ENCODE peak calls at places on chromosome 3, in ten cellular contexts. U, G, E, B, I, P, W, Y, J and R are unnamed samples.

GRCh38 chr3:181728470-181728869 is 16.7 kb downstream of the SOX2 start:
- DNase-seq in U (no peak), G (no peak), E (no peak), B (no peak), I (no peak), P (no peak), W (no peak), Y (no peak), J (no peak), R (no peak)

GRCh38 chr3:177517906-177518305 is 320.6 kb upstream of the TBL1XR1 start:
- DNase-seq in U (no peak), G (no peak), E (no peak), B (no peak), I (no peak), P (no peak), W (no peak), Y (no peak), J (no peak), R (no peak)

GRCh38 chr3:127825764-127826163 is 3.4 kb upstream of the MGLL start:
- DNase-seq in U (no peak), G (no peak), E (no peak), B (no peak), I (no peak), P (no peak), W (no peak), Y (no peak), J (no peak), R (no peak)

GRCh38 chr3:26281284-26281977 is 341.1 kb upstream of the LRRC3B start:
- DNase-seq in U (no peak), G (no peak), E (no peak), B (no peak), I (no peak), P (no peak), W (no peak), Y (no peak), J (no peak), R (no peak)

GRCh38 chr3:151008699-151009098 is 36.2 kb upstream of the CLRN1 start:
- DNase-seq in U (no peak), G (no peak), E (peak), B (no peak), I (peak), P (no peak), W (no peak), Y (no peak), J (peak), R (no peak)

GRCh38 chr3:147521646-147522045 is 112.5 kb downstream of the ZIC1 start:
- DNase-seq in U (no peak), G (no peak), E (peak), B (no peak), I (no peak), P (no peak), W (no peak), Y (no peak), J (no peak), R (no peak)

GRCh38 chr3:153072856-153073255 is 89.2 kb upstream of the RAP2B start:
- DNase-seq in U (no peak), G (no peak), E (no peak), B (no peak), I (no peak), P (no peak), W (no peak), Y (no peak), J (no peak), R (no peak)

GRCh38 chr3:59609967-59610366 is 560.1 kb upstream of the CFAP20DC start:
- DNase-seq in U (no peak), G (peak), E (no peak), B (no peak), I (peak), P (no peak), W (no peak), Y (no peak), J (no peak), R (no peak)

GRCh38 chr3:57956833-57957174 is 51.4 kb upstream of the FLNB start:
- DNase-seq in U (no peak), G (no peak), E (no peak), B (no peak), I (no peak), P (no peak), W (no peak), Y (no peak), J (no peak), R (no peak)

GRCh38 chr3:30914696-30915095 is 20.2 kb upstream of the GADL1 start:
- DNase-seq in U (no peak), G (no peak), E (no peak), B (no peak), I (no peak), P (no peak), W (no peak), Y (no peak), J (no peak), R (no peak)

GRCh38 chr3:126064627-126065258 is 19.2 kb downstream of the SLC41A3 start:
- DNase-seq in U (no peak), G (no peak), E (no peak), B (no peak), I (peak), P (peak), W (no peak), Y (no peak), J (no peak), R (no peak)

GRCh38 chr3:123028233-123028828 is 768 bp upstream of the SEMA5B start:
- DNase-seq in U (peak), G (no peak), E (peak), B (peak), I (peak), P (peak), W (peak), Y (no peak), J (peak), R (no peak)

GRCh38 chr3:184133840-184134745 is 1.1 kb upstream of the EIF2B5 start:
- DNase-seq in U (peak), G (peak), E (peak), B (peak), I (peak), P (peak), W (peak), Y (peak), J (peak), R (peak)

GRCh38 chr3:101466465-101467309 is 46.3 kb downstream of the SENP7 start:
- DNase-seq in U (no peak), G (no peak), E (no peak), B (no peak), I (no peak), P (no peak), W (no peak), Y (no peak), J (no peak), R (no peak)

GRCh38 chr3:58217209-58217811 is 6.5 kb upstream of the DNASE1L3 start:
- DNase-seq in U (peak), G (peak), E (peak), B (no peak), I (peak), P (peak), W (peak), Y (peak), J (peak), R (no peak)

GRCh38 chr3:136787226-136787793 is 31.6 kb upstream of the SLC35G2 start:
- DNase-seq in U (peak), G (no peak), E (no peak), B (no peak), I (peak), P (no peak), W (no peak), Y (no peak), J (no peak), R (no peak)

GRCh38 chr3:94440767-94441493 is 378.1 kb downstream of the NSUN3 start:
- DNase-seq in U (no peak), G (no peak), E (peak), B (no peak), I (no peak), P (no peak), W (no peak), Y (no peak), J (no peak), R (no peak)

GRCh38 chr3:50189274-50189673 is 2.1 kb upstream of the GNAT1 start:
- DNase-seq in U (peak), G (peak), E (peak), B (peak), I (peak), P (peak), W (peak), Y (no peak), J (peak), R (no peak)

GRCh38 chr3:164341086-164341485 is 737.2 kb downstream of the SI start:
- DNase-seq in U (no peak), G (no peak), E (no peak), B (no peak), I (no peak), P (no peak), W (no peak), Y (no peak), J (no peak), R (no peak)

GRCh38 chr3:196629234-196629633 is 10.3 kb upstream of the NRROS start:
- DNase-seq in U (no peak), G (no peak), E (no peak), B (no peak), I (no peak), P (no peak), W (no peak), Y (no peak), J (no peak), R (no peak)

GRCh38 chr3:143601738-143602480 is 246.4 kb downstream of the SLC9A9 start:
- DNase-seq in U (no peak), G (peak), E (no peak), B (no peak), I (peak), P (no peak), W (no peak), Y (no peak), J (no peak), R (no peak)

GRCh38 chr3:58022490-58022889 is 14.3 kb downstream of the FLNB start:
- DNase-seq in U (no peak), G (no peak), E (no peak), B (no peak), I (no peak), P (no peak), W (no peak), Y (no peak), J (no peak), R (no peak)

GRCh38 chr3:162112719-162113118 is 616.1 kb downstream of the OTOL1 start:
- DNase-seq in U (no peak), G (no peak), E (no peak), B (no peak), I (peak), P (no peak), W (no peak), Y (no peak), J (no peak), R (no peak)

GRCh38 chr3:49901351-49902339 is 2.0 kb downstream of the MST1R start:
- DNase-seq in U (peak), G (no peak), E (no peak), B (no peak), I (no peak), P (no peak), W (no peak), Y (no peak), J (no peak), R (no peak)

GRCh38 chr3:66395635-66396034 is 105.2 kb downstream of the LRIG1 start:
- DNase-seq in U (no peak), G (no peak), E (no peak), B (no peak), I (no peak), P (no peak), W (no peak), Y (no peak), J (no peak), R (no peak)

GRCh38 chr3:141933421-141934300 is 57.2 kb downstream of the ATP1B3 start:
- DNase-seq in U (no peak), G (no peak), E (no peak), B (no peak), I (no peak), P (no peak), W (no peak), Y (peak), J (no peak), R (no peak)

GRCh38 chr3:12758025-12758830 is 831 bp downstream of the TMEM40 start:
- DNase-seq in U (peak), G (peak), E (peak), B (no peak), I (peak), P (no peak), W (peak), Y (no peak), J (no peak), R (peak)

GRCh38 chr3:131329774-131330173 is 51.8 kb upstream of the NUDT16 start:
- DNase-seq in U (peak), G (no peak), E (no peak), B (no peak), I (no peak), P (no peak), W (no peak), Y (no peak), J (no peak), R (no peak)

GRCh38 chr3:11095932-11096265 is 58.4 kb upstream of the HRH1 start:
- DNase-seq in U (no peak), G (no peak), E (no peak), B (no peak), I (peak), P (no peak), W (no peak), Y (no peak), J (peak), R (no peak)
- TF ChIP-seq CTCF in U (no peak), G (no peak), E (peak), B (peak), I (peak), P (no peak), W (no peak), Y (no peak), J (peak), R (peak)

DNA sequence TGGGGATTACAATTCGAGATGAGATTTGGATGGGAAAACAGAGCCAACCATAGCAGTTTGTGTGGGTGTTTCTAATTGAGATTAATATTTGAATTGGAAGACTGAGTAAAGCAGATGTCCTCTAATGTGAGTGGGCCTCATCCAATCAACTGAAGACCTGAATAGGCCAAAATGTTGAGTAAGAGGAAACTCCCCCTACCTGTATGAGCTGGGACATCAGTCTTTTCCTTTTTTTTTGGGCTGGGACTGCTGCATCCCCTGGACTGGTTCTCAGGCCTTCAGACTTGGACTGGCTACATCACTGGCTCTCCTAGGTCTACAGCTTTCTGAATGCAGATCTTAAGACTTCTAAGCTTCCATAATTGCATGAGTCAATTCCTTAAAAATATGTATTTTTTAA is 144.1 kb downstream of the CD47 start:
- DNase-seq in U (no peak), G (no peak), E (no peak), B (no peak), I (no peak), P (no peak), W (no peak), Y (no peak), J (no peak), R (no peak)
- TF ChIP-seq CTCF in U (no peak), G (no peak), E (no peak), B (no peak), I (no peak), P (no peak), W (no peak), Y (no peak), J (peak), R (no peak)

GRCh38 chr3:114213262-114213668 is 24.1 kb downstream of the ZNF80 start:
- DNase-seq in U (no peak), G (no peak), E (peak), B (no peak), I (no peak), P (no peak), W (no peak), Y (no peak), J (no peak), R (no peak)

GRCh38 chr3:114214542-114215341 is 22.6 kb downstream of the ZNF80 start:
- DNase-seq in U (no peak), G (no peak), E (no peak), B (no peak), I (no peak), P (no peak), W (no peak), Y (no peak), J (no peak), R (no peak)

GRCh38 chr3:114216186-114216970 is 21.0 kb downstream of the ZNF80 start:
- DNase-seq in U (no peak), G (no peak), E (peak), B (no peak), I (no peak), P (no peak), W (no peak), Y (no peak), J (no peak), R (no peak)

GRCh38 chr3:114212646-114213045 is 24.7 kb downstream of the ZNF80 start:
- DNase-seq in U (no peak), G (no peak), E (no peak), B (no peak), I (no peak), P (no peak), W (no peak), Y (no peak), J (no peak), R (no peak)

GRCh38 chr3:114213669-114214541 is 23.5 kb downstream of the ZNF80 start:
- DNase-seq in U (peak), G (no peak), E (peak), B (peak), I (peak), P (peak), W (no peak), Y (no peak), J (no peak), R (no peak)
- TF ChIP-seq CTCF in U (no peak), G (no peak), E (peak), B (no peak), I (peak), P (no peak), W (no peak), Y (no peak), J (no peak), R (peak)

GRCh38 chr3:138012526-138012925 is 2.6 kb downstream of the CLDN18 start:
- DNase-seq in U (no peak), G (no peak), E (no peak), B (no peak), I (no peak), P (no peak), W (no peak), Y (no peak), J (no peak), R (no peak)

GRCh38 chr3:138010273-138010590 is 267 bp downstream of the CLDN18 start:
- DNase-seq in U (no peak), G (no peak), E (no peak), B (no peak), I (no peak), P (no peak), W (no peak), Y (no peak), J (no peak), R (no peak)

GRCh38 chr3:138007898-138008297 is 2.1 kb upstream of the CLDN18 start:
- DNase-seq in U (no peak), G (no peak), E (no peak), B (no peak), I (no peak), P (no peak), W (no peak), Y (no peak), J (no peak), R (no peak)

GRCh38 chr3:138009476-138010272 is at the start of gene CLDN18:
- DNase-seq in U (no peak), G (peak), E (no peak), B (no peak), I (no peak), P (no peak), W (no peak), Y (no peak), J (no peak), R (no peak)

GRCh38 chr3:138011722-138012121 is 1.8 kb downstream of the CLDN18 start:
- DNase-seq in U (no peak), G (no peak), E (no peak), B (no peak), I (no peak), P (no peak), W (no peak), Y (no peak), J (no peak), R (no peak)
- TF ChIP-seq CTCF in U (no peak), G (no peak), E (no peak), B (no peak), I (no peak), P (no peak), W (no peak), Y (no peak), J (no peak), R (no peak)

DNA sequence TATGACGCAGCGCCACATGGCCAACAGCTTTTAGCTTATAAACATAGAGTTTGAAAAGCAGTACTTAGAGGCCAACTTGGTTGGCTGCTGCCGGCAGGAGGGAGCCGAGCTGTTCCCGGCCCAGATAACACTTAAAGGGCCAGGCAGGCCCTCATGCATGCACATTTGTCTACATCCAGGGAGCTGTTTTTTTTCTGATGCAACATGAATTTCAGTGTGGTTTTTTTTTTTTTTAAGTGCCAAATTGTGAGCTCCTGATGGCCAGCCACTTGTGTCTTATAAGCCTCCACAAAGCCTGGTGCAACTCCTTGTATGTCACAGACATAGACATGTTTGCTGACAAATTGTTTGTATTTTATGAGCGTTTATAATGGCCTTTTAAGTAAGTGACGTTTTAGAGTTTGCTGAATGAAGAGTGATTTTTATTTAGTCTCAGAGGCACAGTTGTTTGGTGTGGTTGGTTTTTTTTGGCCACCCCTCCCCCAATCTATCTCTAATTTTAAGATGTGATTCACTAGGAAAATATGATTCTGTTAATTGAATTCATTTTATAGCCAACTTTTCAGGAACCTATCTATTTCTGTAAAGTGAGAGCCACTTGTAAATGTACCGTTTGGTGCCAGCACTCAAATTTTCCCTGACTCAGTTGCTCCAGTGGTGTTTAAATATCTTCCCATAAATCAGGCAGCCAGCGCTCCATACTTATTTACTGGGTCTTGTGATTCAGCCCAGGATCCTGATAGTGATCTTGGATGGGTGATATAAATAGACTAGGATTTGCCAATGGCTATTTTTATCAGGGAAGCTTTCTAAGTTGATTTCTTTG is 134.3 kb downstream of the VGLL4 start:
- DNase-seq in U (no peak), G (peak), E (peak), B (peak), I (peak), P (no peak), W (peak), Y (no peak), J (no peak), R (no peak)
- TF ChIP-seq CTCF in U (no peak), G (peak), E (peak), B (peak), I (peak), P (no peak), W (no peak), Y (no peak), J (no peak), R (peak)